ENCODE peak calls at places on chromosomes 11 and 22, in six cellular contexts. E is heart right ventricle; Q is H54; A is HT-29; N is activated CD4-positive, alpha-beta T cell treated with anti-CD3 and anti-CD28 coated beads, Interleukin-2, amount 50 U/mL, for 48 hours; Z is transverse colon. R is an unnamed sample.
A peak's percentile ranks its signal among the peaks of the same experiment; 100 is the strongest.

GRCh38 chr11:45664376-45665205 is 831 bp downstream of the CHST1 start:
- DNase-seq in Q (no peak), N (no peak), Z (no peak), E (no peak), A (no peak), R (no peak)

GRCh38 chr22:45217806-45218205 is 22.9 kb downstream of the KIAA0930 start:
- DNase-seq in A (no peak), E (no peak), Z (no peak), Q (no peak), N (no peak), R (no peak)

GRCh38 chr11:78050964-78051831 is 12.5 kb upstream of the THRSP start:
- DNase-seq in E (no peak), N (no peak), Q (no peak), A (no peak), Z (no peak), R (no peak)

GRCh38 chr22:29587938-29588699 is 7.2 kb upstream of the NIPSNAP1 start:
- DNase-seq in A (no peak), Q (peak; percentile 47), N (no peak), E (no peak), Z (no peak), R (no peak)

GRCh38 chr11:117185739-117186430 is 7.3 kb downstream of the SIDT2 start:
- DNase-seq in Z (no peak), A (no peak), E (no peak), N (no peak), Q (no peak), R (no peak)

GRCh38 chr11:59429924-59430516 is 3.8 kb upstream of the OR5A2 start:
- DNase-seq in Z (no peak), Q (no peak), N (no peak), E (no peak), A (peak; percentile 89), R (no peak)

GRCh38 chr22:44130076-44130711 is 50.5 kb upstream of the PARVG start:
- DNase-seq in N (no peak), Q (no peak), E (no peak), A (no peak), Z (no peak), R (no peak)

GRCh38 chr11:90476442-90477007 is 253.7 kb upstream of the CHORDC1 start:
- DNase-seq in A (peak; percentile 66), E (no peak), Z (no peak), Q (no peak), N (peak; percentile 17), R (no peak)

GRCh38 chr22:37059876-37060449 is 8.4 kb downstream of the KCTD17 start:
- DNase-seq in Q (no peak), E (peak; percentile 3), N (no peak), A (no peak), Z (no peak), R (no peak)

GRCh38 chr11:112005422-112006094 is 19.6 kb upstream of the DLAT start:
- DNase-seq in E (no peak), Z (peak; percentile 79), N (no peak), Q (no peak), A (no peak), R (peak; percentile 62)